ENCODE peak calls at places on chromosomes 11 and 22, in eight cellular contexts. N is CD8-positive, alpha-beta memory T cell; W is right atrium auricular region; C is lung; B is PC-3; A is endodermal cell; L is mammary epithelial cell; U is GM23248. P is an unnamed sample. For H3K36me3 and H3K27me3, the result is how much of the 10 kb centered on the place peaks cover.

GRCh38 chr11:126592496-126593410 is 237.3 kb downstream of the ST3GAL4 start:
- DNase-seq in N (no peak), W (no peak), C (no peak), B (no peak), A (peak), L (peak), U (no peak), P (no peak)

GRCh38 chr11:93498099-93499040 is 44.8 kb downstream of the SMCO4 start:
- DNase-seq in N (no peak), W (no peak), C (no peak), B (peak), A (peak), L (no peak), U (peak), P (no peak)

GRCh38 chr22:16917144-16918003 is 90.6 kb downstream of the GAB4 start:
- DNase-seq in N (no peak), W (peak), C (peak), B (peak), A (peak), L (peak), U (peak), P (peak)

GRCh38 chr22:19419086-19419463 is 12.5 kb downstream of the HIRA start:
- DNase-seq in N (no peak), W (no peak), C (peak), B (no peak), A (peak), L (no peak), U (no peak), P (no peak)

GRCh38 chr11:96090711-96091110 is 166.8 kb upstream of the MTMR2 start:
- DNase-seq in N (no peak), W (no peak), C (no peak), B (peak), A (no peak), L (no peak), U (peak), P (no peak)

GRCh38 chr11:67299471-67300191 is 3.7 kb upstream of the SSH3 start:
- DNase-seq in N (no peak), W (no peak), C (no peak), B (no peak), A (no peak), L (no peak), U (no peak), P (no peak)

GRCh38 chr11:19453893-19454292 is 213.1 kb upstream of the E2F8 start:
- DNase-seq in N (no peak), W (peak), C (no peak), B (peak), A (peak), L (peak), U (peak), P (no peak)

GRCh38 chr11:116473236-116473769 is 299.5 kb downstream of the BUD13 start:
- DNase-seq in N (no peak), W (no peak), C (no peak), B (no peak), A (no peak), L (no peak), U (no peak), P (no peak)

GRCh38 chr11:128775513-128775912 is 81.6 kb downstream of the FLI1 start:
- DNase-seq in N (no peak), W (no peak), C (no peak), B (no peak), A (no peak), L (no peak), U (no peak), P (no peak)

GRCh38 chr11:104609297-104609696 is 289.0 kb downstream of the CASP12 start:
- DNase-seq in N (peak), W (no peak), C (no peak), B (peak), A (peak), L (peak), U (peak), P (peak)

GRCh38 chr11:2582958-2583604 is 116.7 kb downstream of the KCNQ1OT1 start:
- DNase-seq in N (no peak), W (peak), C (no peak), B (no peak), A (peak), L (no peak), U (no peak), P (no peak)

GRCh38 chr11:236774-237767 is at the start of gene PSMD13:
- DNase-seq in N (peak), W (peak), C (peak), B (peak), A (peak), L (peak), U (peak), P (peak)

GRCh38 chr11:95088946-95089619 is 563 bp upstream of the ENDOD1 start:
- DNase-seq in N (peak), W (no peak), C (no peak), B (no peak), A (no peak), L (no peak), U (peak), P (no peak)

GRCh38 chr11:61863548-61864081 is 27.7 kb downstream of the FADS3 start:
- DNase-seq in N (no peak), W (no peak), C (no peak), B (no peak), A (no peak), L (no peak), U (no peak), P (no peak)

GRCh38 chr11:61868601-61869476 is 22.5 kb downstream of the FADS3 start:
- DNase-seq in N (no peak), W (no peak), C (no peak), B (no peak), A (peak), L (no peak), U (no peak), P (no peak)

GRCh38 chr11:61864814-61865775 is 26.2 kb downstream of the FADS3 start:
- DNase-seq in N (no peak), W (no peak), C (no peak), B (no peak), A (no peak), L (no peak), U (no peak), P (no peak)

GRCh38 chr11:61866958-61867343 is 24.4 kb downstream of the FADS3 start:
- DNase-seq in N (no peak), W (no peak), C (no peak), B (no peak), A (no peak), L (no peak), U (no peak), P (no peak)

DNA sequence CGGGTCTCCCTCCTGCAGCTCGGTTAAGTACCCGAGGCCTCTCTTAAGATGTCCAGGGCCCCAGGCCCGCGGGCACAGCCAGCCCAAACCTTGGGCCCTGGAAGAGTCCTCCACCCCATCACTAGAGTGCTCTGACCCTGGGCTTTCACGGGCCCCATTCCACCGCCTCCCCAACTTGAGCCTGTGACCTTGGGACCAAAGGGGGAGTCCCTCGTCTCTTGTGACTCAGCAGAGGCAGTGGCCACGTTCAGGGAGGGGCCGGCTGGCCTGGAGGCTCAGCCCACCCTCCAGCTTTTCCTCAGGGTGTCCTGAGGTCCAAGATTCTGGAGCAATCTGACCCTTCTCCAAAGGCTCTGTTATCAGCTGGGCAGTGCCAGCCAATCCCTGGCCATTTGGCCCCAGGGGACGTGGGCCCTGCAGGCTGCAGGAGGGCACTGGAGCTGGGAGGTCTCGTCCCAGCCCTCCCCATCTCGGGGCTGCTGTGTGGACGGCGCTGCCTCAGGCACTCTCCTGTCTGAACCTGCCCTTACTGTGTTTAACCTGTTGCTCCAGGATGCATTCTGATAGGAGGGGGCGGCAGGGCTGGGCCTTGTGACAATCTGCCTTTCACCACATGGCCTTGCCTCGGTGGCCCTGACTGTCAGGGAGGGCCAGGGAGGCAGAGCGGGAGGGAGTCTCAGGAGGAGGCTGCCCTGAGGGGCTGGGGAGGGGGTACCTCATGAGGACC is 25.0 kb downstream of the FADS3 start:
- DNase-seq in N (no peak), W (no peak), C (no peak), B (no peak), A (no peak), L (no peak), U (no peak), P (no peak)
- H3K36me3 ChIP-seq in N (under half), W (under half), C (under half), B (under half), A (under half), L (under half), U (under half), P (under half)

GRCh38 chr11:17720796-17721171 is 1.4 kb downstream of the MYOD1 start:
- DNase-seq in N (no peak), W (no peak), C (no peak), B (no peak), A (peak), L (no peak), U (no peak), P (no peak)
- H3K27me3 ChIP-seq in N (under half), W (under half), C (under half), B (under half), A (half or more), L (under half), U (half or more), P (under half)

DNA sequence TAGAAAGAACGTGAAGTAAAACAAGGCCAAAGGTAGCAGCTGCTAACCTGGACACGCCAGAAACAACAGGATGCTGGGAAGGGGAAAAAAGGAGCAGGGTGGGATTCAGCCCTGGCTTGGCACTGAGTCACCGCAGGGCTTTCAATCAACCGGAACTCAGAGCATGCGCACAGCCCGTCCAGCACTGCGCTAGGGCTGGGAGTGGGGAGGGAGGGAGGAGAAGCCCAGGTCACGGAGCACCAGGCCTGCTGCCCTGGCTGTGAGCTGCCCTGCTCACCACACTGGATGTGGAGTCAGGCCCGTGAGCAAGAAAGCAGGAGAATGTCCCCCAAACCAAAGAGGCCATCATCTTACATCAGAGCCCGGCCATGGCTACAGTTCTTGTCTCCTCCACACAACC is 51.5 kb downstream of the APOL1 start:
- DNase-seq in N (no peak), W (no peak), C (no peak), B (peak), A (no peak), L (no peak), U (no peak), P (no peak)
- H3K36me3 ChIP-seq in N (half or more), W (half or more), C (half or more), B (half or more), A (half or more), L (half or more), U (half or more), P (half or more)

DNA sequence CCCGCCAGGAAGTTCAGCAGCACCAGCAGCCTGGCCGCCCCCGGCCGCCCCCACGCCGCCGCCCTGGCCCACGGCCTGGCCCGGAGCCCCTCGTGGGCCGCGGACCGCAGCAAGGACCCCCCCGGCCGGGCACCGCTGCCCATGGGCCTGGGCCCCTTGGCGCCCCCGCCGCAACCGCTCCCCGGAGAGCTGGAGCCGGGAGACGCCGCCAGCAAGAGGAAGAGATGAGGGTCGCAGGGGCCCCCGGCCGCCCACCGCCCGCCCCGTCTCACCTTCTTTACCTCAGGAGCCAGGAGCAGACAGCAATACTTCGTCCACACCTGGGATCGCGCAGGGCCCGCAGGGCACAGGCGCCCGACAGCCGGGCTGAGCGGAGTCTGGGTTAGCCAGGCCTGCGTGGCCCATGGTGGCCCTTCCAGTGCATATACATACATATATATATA is 115.6 kb downstream of the CACNA1I start:
- DNase-seq in N (no peak), W (no peak), C (no peak), B (no peak), A (no peak), L (no peak), U (no peak), P (no peak)
- H3K27me3 ChIP-seq in N (under half), W (under half), C (under half), B (under half), A (under half), L (under half), U (under half), P (under half)

DNA sequence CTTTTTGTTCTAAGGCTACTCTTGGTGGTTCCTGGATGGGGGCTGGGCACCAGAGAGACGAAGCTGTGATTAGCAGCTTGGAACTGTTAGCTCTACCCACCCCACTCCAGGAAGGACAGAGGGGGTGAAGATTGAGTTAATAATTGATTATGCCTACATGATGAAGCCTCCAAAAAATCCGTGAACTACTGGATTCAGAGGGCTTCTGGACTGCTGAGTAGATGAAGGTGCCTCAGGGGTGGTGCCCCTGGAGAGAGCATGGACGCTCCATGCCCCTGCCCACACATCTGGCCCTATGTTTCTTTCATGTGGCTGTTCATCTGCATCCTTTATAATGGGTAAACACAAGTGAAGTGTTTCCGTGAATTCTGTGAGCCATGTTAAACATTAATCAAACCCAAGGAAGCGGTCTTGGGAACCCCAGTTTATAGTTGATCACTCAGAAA is 47.3 kb upstream of the CYP2D6 start:
- DNase-seq in N (no peak), W (no peak), C (no peak), B (no peak), A (peak), L (no peak), U (no peak), P (no peak)
- H3K36me3 ChIP-seq in N (under half), W (under half), C (under half), B (under half), A (under half), L (under half), U (under half), P (under half)

GRCh38 chr11:22338465-22338810 is 257 bp downstream of the SLC17A6 start:
- DNase-seq in N (no peak), W (no peak), C (no peak), B (no peak), A (peak), L (no peak), U (no peak), P (no peak)
- H3K27me3 ChIP-seq in N (under half), W (under half), C (under half), B (half or more), A (half or more), L (under half), U (half or more), P (under half)

GRCh38 chr11:76044750-76045320 is 161.5 kb downstream of the WNT11 start:
- DNase-seq in N (no peak), W (no peak), C (no peak), B (no peak), A (no peak), L (no peak), U (no peak), P (no peak)
- H3K36me3 ChIP-seq in N (under half), W (under half), C (under half), B (under half), A (under half), L (under half), U (under half), P (under half)